ENCODE peak calls at places on chromosome 16, in nine cellular contexts. Q is activated CD8-positive, alpha-beta memory T cell treated with anti-CD3 and anti-CD28 coated beads for 1 hour; S is transverse colon; K is stimulated activated CD4-positive, alpha-beta T cell treated with anti-CD3 and anti-CD28 coated beads, Interleukin-4, amount 100 ng/mL, for 1 hour; H is naive thymus-derived CD8-positive, alpha-beta T cell; G is brain pericyte; R is GF-D8; O is iris pigment epithelial cell; V is ovary. C is an unnamed sample.

GRCh38 chr16:56510544-56510943 is 9.3 kb downstream of the BBS2 start:
- DNase-seq in Q (no peak), G (no peak), S (no peak), O (no peak), K (no peak), H (no peak), V (no peak), R (no peak), C (no peak)

GRCh38 chr16:78045865-78046581 is 23.7 kb downstream of the CLEC3A start:
- DNase-seq in K (peak; percentile 20), R (no peak), G (peak; percentile 11), O (peak; percentile 68), H (peak; percentile 4), S (peak; percentile 41), V (peak; percentile 76), Q (peak; percentile 5), C (peak; percentile 0)

GRCh38 chr16:14369734-14370598 is 260.1 kb downstream of the PARN start:
- DNase-seq in O (no peak), H (no peak), K (no peak), S (no peak), G (no peak), Q (no peak), V (peak; percentile 68), R (no peak), C (no peak)

GRCh38 chr16:6193718-6194117 is 1096.1 kb upstream of the EEF2KMT start:
- DNase-seq in V (no peak), Q (no peak), K (no peak), S (no peak), R (no peak), O (peak; percentile 3), H (no peak), G (no peak), C (no peak)

GRCh38 chr16:54275956-54276355 is 10.6 kb downstream of the IRX3 start:
- DNase-seq in G (no peak), H (no peak), R (no peak), V (no peak), K (no peak), Q (no peak), O (no peak), S (no peak), C (no peak)

GRCh38 chr16:87271256-87271655 is 45.9 kb downstream of the C16orf95 start:
- DNase-seq in H (no peak), S (no peak), R (no peak), O (no peak), K (no peak), G (no peak), V (no peak), Q (no peak), C (no peak)

GRCh38 chr16:48432136-48432535 is 46.9 kb upstream of the SIAH1 start:
- DNase-seq in H (no peak), V (no peak), K (no peak), R (peak; percentile 39), Q (no peak), G (no peak), O (no peak), S (peak; percentile 29), C (no peak)

GRCh38 chr16:75010427-75010826 is 11.6 kb downstream of the ZNRF1 start:
- DNase-seq in O (no peak), H (no peak), V (no peak), S (no peak), Q (no peak), K (no peak), R (no peak), G (no peak), C (no peak)

GRCh38 chr16:1414532-1415265 is at the start of gene UNKL:
- DNase-seq in Q (peak; percentile 81), H (peak; percentile 82), G (no peak), V (peak; percentile 89), S (peak; percentile 85), R (no peak), K (peak; percentile 82), O (peak; percentile 35), C (peak; percentile 80)

GRCh38 chr16:69476920-69477418 is 52.5 kb downstream of the CYB5B start:
- DNase-seq in S (no peak), K (no peak), R (no peak), O (peak; percentile 91), V (no peak), Q (no peak), H (no peak), G (peak; percentile 58), C (no peak)

GRCh38 chr16:49620158-49620867 is 235.6 kb downstream of the ZNF423 start:
- DNase-seq in S (peak; percentile 31), Q (no peak), R (no peak), H (no peak), O (peak; percentile 61), V (peak; percentile 82), G (peak; percentile 47), K (no peak), C (no peak)

GRCh38 chr16:61098505-61098904 is 937.7 kb downstream of the CDH8 start:
- DNase-seq in S (no peak), K (no peak), H (no peak), G (no peak), O (no peak), V (no peak), Q (no peak), R (no peak), C (no peak)

GRCh38 chr16:2159052-2159838 is 3.7 kb downstream of the TRAF7 start:
- DNase-seq in G (no peak), S (peak; percentile 70), R (no peak), V (peak; percentile 63), H (no peak), O (peak; percentile 47), Q (no peak), K (no peak), C (no peak)